ENCODE peak calls at places on chromosome 7, in ten cellular contexts. I, J, G, E, U, C, X, K, Q and L are unnamed samples.

GRCh38 chr7:101108330-101108857 is 18.5 kb upstream of the SERPINE1 start:
- DNase-seq in G (no peak), Q (no peak), C (peak; percentile 54), J (peak; percentile 68), E (no peak), I (no peak), K (no peak), X (no peak), U (peak; percentile 74), L (no peak)

GRCh38 chr7:47453093-47454056 is 128.5 kb downstream of the TNS3 start:
- DNase-seq in K (no peak), U (peak; percentile 35), X (no peak), C (peak; percentile 74), G (no peak), Q (no peak), I (peak; percentile 69), J (peak; percentile 90), E (peak; percentile 69), L (peak; percentile 77)

GRCh38 chr7:46210467-46210866 is 289.4 kb upstream of the IGFBP3 start:
- DNase-seq in I (no peak), X (no peak), C (peak; percentile 23), U (no peak), K (no peak), Q (no peak), E (no peak), G (no peak), J (no peak), L (no peak)

GRCh38 chr7:45129906-45130305 is 18.4 kb upstream of the TBRG4 start:
- DNase-seq in K (no peak), C (no peak), X (peak; percentile 64), J (no peak), G (no peak), Q (no peak), U (no peak), I (no peak), E (no peak), L (no peak)

GRCh38 chr7:128918266-128918665 is 7.8 kb upstream of the KCP start:
- DNase-seq in J (no peak), K (no peak), U (no peak), Q (no peak), X (peak; percentile 40), C (no peak), E (no peak), G (no peak), I (no peak), L (no peak)

GRCh38 chr7:44378744-44379143 is 53.4 kb upstream of the CAMK2B start:
- DNase-seq in Q (no peak), X (no peak), I (no peak), U (no peak), K (no peak), J (no peak), G (no peak), E (no peak), C (peak; percentile 93), L (no peak)

GRCh38 chr7:46600340-46600739 is 679.3 kb upstream of the IGFBP3 start:
- DNase-seq in Q (no peak), J (peak; percentile 78), C (peak; percentile 81), I (peak; percentile 57), X (no peak), G (no peak), K (no peak), E (no peak), U (no peak), L (no peak)

GRCh38 chr7:152052772-152053171 is 27.3 kb downstream of the GALNT11 start:
- DNase-seq in E (no peak), X (no peak), Q (peak; percentile 89), C (no peak), J (no peak), U (peak; percentile 4), I (no peak), K (no peak), G (no peak), L (no peak)

GRCh38 chr7:151694828-151695580 is 175.3 kb upstream of the RHEB start:
- DNase-seq in C (no peak), Q (no peak), G (no peak), U (peak; percentile 64), K (peak; percentile 9), X (peak; percentile 84), E (peak; percentile 76), I (no peak), J (peak; percentile 70), L (peak; percentile 75)

GRCh38 chr7:157043745-157044144 is 33.3 kb upstream of the MNX1 start:
- DNase-seq in I (peak; percentile 48), G (no peak), C (peak; percentile 25), X (no peak), Q (no peak), E (no peak), J (peak; percentile 28), U (no peak), K (no peak), L (no peak)

GRCh38 chr7:129767120-129768011 is 155.8 kb downstream of the NRF1 start:
- DNase-seq in I (no peak), E (no peak), C (no peak), G (no peak), U (no peak), J (no peak), Q (no peak), X (peak; percentile 48), K (no peak), L (no peak)

GRCh38 chr7:157849726-157850125 is 512.9 kb downstream of the DNAJB6 start:
- DNase-seq in K (no peak), C (no peak), G (no peak), J (no peak), E (no peak), Q (no peak), U (no peak), X (no peak), I (no peak), L (no peak)

GRCh38 chr7:19674266-19674960 is 34.4 kb downstream of the POLR1F start:
- DNase-seq in G (no peak), I (no peak), C (peak; percentile 4), J (no peak), Q (no peak), K (no peak), U (no peak), X (no peak), E (no peak), L (no peak)

GRCh38 chr7:17460001-17460400 is 161.5 kb downstream of the AHR start:
- DNase-seq in K (no peak), E (no peak), Q (no peak), G (no peak), U (no peak), I (no peak), C (no peak), X (no peak), J (no peak), L (no peak)

GRCh38 chr7:30594055-30594539 is 581 bp upstream of the GARS1 start:
- DNase-seq in E (peak; percentile 38), X (peak; percentile 85), U (peak; percentile 89), G (peak; percentile 33), I (peak; percentile 24), C (peak; percentile 27), K (peak; percentile 68), Q (peak; percentile 64), J (peak; percentile 29), L (peak; percentile 46)

GRCh38 chr7:65731562-65732035 is 141.3 kb upstream of the VKORC1L1 start:
- DNase-seq in C (no peak), I (no peak), G (peak; percentile 13), Q (peak; percentile 49), U (peak; percentile 82), X (no peak), E (no peak), J (no peak), K (peak; percentile 19), L (no peak)

GRCh38 chr7:21544303-21544656 is 1.4 kb downstream of the DNAH11 start:
- DNase-seq in J (no peak), K (no peak), Q (no peak), U (no peak), C (no peak), G (no peak), I (no peak), X (no peak), E (no peak), L (no peak)

GRCh38 chr7:28706607-28707006 is 251.5 kb downstream of the TRIL start:
- DNase-seq in X (no peak), J (no peak), G (no peak), Q (no peak), U (no peak), I (no peak), K (no peak), E (no peak), C (no peak), L (no peak)

GRCh38 chr7:111690364-111691111 is 128.2 kb upstream of the IMMP2L start:
- DNase-seq in I (no peak), G (no peak), Q (no peak), X (no peak), U (no peak), J (no peak), K (no peak), E (no peak), C (no peak), L (no peak)

GRCh38 chr7:128024154-128024553 is 7.1 kb downstream of the LRRC4 start:
- DNase-seq in K (no peak), G (no peak), X (no peak), Q (no peak), J (no peak), E (no peak), U (no peak), I (no peak), C (no peak), L (no peak)

GRCh38 chr7:114107522-114107921 is 188.7 kb upstream of the PPP1R3A start:
- DNase-seq in I (no peak), E (no peak), C (no peak), Q (no peak), J (no peak), U (no peak), X (no peak), K (no peak), G (no peak), L (no peak)

GRCh38 chr7:106595922-106596321 is 65.0 kb downstream of the CCDC71L start:
- DNase-seq in C (no peak), J (no peak), U (no peak), G (no peak), E (no peak), X (no peak), K (no peak), Q (no peak), I (no peak), L (no peak)

GRCh38 chr7:148058092-148058491 is 532.5 kb upstream of the C7orf33 start:
- DNase-seq in E (peak; percentile 86), I (no peak), J (no peak), Q (no peak), U (no peak), X (no peak), G (no peak), C (no peak), K (peak; percentile 93), L (no peak)

GRCh38 chr7:127844165-127844564 is 187.1 kb downstream of the LRRC4 start:
- DNase-seq in Q (peak; percentile 20), J (no peak), C (no peak), E (no peak), U (peak; percentile 22), K (peak; percentile 18), X (no peak), G (no peak), I (no peak), L (no peak)

GRCh38 chr7:17490825-17491224 is 192.4 kb downstream of the AHR start:
- DNase-seq in Q (no peak), C (no peak), E (no peak), J (no peak), I (no peak), X (no peak), U (no peak), G (no peak), K (no peak), L (no peak)

GRCh38 chr7:36205844-36206243 is 52.8 kb downstream of the EEPD1 start:
- DNase-seq in E (no peak), X (no peak), C (no peak), G (no peak), J (no peak), K (no peak), Q (no peak), I (no peak), U (no peak), L (no peak)

GRCh38 chr7:81062747-81063146 is 143.9 kb upstream of the SEMA3C start:
- DNase-seq in C (no peak), E (no peak), I (no peak), K (no peak), U (no peak), G (no peak), Q (no peak), J (no peak), X (no peak), L (no peak)

GRCh38 chr7:29326872-29327271 is 132.3 kb downstream of the CHN2 start:
- DNase-seq in I (no peak), E (no peak), K (no peak), X (no peak), U (peak; percentile 80), Q (no peak), G (no peak), C (no peak), J (no peak), L (no peak)